ENCODE peak calls at places on chromosomes 2 and 18, in seven cellular contexts. One of them, this sample, is unnamed.

GRCh38 chr2:40281021-40281940 is 170.6 kb downstream of the SLC8A1 start:
- DNase-seq in Daoy: peak
- DNase-seq in stimulated activated CD4-positive, alpha-beta T cell treated with anti-CD3 and anti-CD28 coated beads, Interleukin-1b, Interleukin-23, amount 100 ng/mL, for 1 hour: no peak
- DNase-seq in occipital lobe: no peak
- DNase-seq in NCI-H2171 treated with DMSO at 0.1 percent for 48 hours: no peak
- DNase-seq in HT-29: no peak
- DNase-seq in fibroblast of mammary gland: peak
- DNase-seq in this sample: no peak

GRCh38 chr2:140392824-140393223 is 1612.6 kb upstream of the NXPH2 start:
- DNase-seq in Daoy: no peak
- DNase-seq in stimulated activated CD4-positive, alpha-beta T cell treated with anti-CD3 and anti-CD28 coated beads, Interleukin-1b, Interleukin-23, amount 100 ng/mL, for 1 hour: no peak
- DNase-seq in occipital lobe: no peak
- DNase-seq in NCI-H2171 treated with DMSO at 0.1 percent for 48 hours: no peak
- DNase-seq in HT-29: no peak
- DNase-seq in fibroblast of mammary gland: peak
- DNase-seq in this sample: no peak

GRCh38 chr18:34631567-34631966 is 78.5 kb upstream of the DTNA start:
- DNase-seq in Daoy: no peak
- DNase-seq in stimulated activated CD4-positive, alpha-beta T cell treated with anti-CD3 and anti-CD28 coated beads, Interleukin-1b, Interleukin-23, amount 100 ng/mL, for 1 hour: no peak
- DNase-seq in occipital lobe: no peak
- DNase-seq in NCI-H2171 treated with DMSO at 0.1 percent for 48 hours: no peak
- DNase-seq in HT-29: no peak
- DNase-seq in fibroblast of mammary gland: no peak
- DNase-seq in this sample: no peak

GRCh38 chr2:172348555-172349288 is 78.7 kb upstream of the ITGA6 start:
- DNase-seq in Daoy: no peak
- DNase-seq in stimulated activated CD4-positive, alpha-beta T cell treated with anti-CD3 and anti-CD28 coated beads, Interleukin-1b, Interleukin-23, amount 100 ng/mL, for 1 hour: no peak
- DNase-seq in occipital lobe: no peak
- DNase-seq in NCI-H2171 treated with DMSO at 0.1 percent for 48 hours: no peak
- DNase-seq in HT-29: peak
- DNase-seq in fibroblast of mammary gland: no peak
- DNase-seq in this sample: no peak

GRCh38 chr2:239444626-239445625 is 44.1 kb upstream of the HDAC4 start:
- DNase-seq in Daoy: no peak
- DNase-seq in stimulated activated CD4-positive, alpha-beta T cell treated with anti-CD3 and anti-CD28 coated beads, Interleukin-1b, Interleukin-23, amount 100 ng/mL, for 1 hour: no peak
- DNase-seq in occipital lobe: peak
- DNase-seq in NCI-H2171 treated with DMSO at 0.1 percent for 48 hours: no peak
- DNase-seq in HT-29: peak
- DNase-seq in fibroblast of mammary gland: peak
- DNase-seq in this sample: no peak

GRCh38 chr2:47907097-47907781 is 941 bp upstream of the FBXO11 start:
- DNase-seq in Daoy: peak
- DNase-seq in stimulated activated CD4-positive, alpha-beta T cell treated with anti-CD3 and anti-CD28 coated beads, Interleukin-1b, Interleukin-23, amount 100 ng/mL, for 1 hour: peak
- DNase-seq in occipital lobe: no peak
- DNase-seq in NCI-H2171 treated with DMSO at 0.1 percent for 48 hours: no peak
- DNase-seq in HT-29: peak
- DNase-seq in fibroblast of mammary gland: no peak
- DNase-seq in this sample: peak

GRCh38 chr2:16506366-16506765 is 159.3 kb downstream of the CYRIA start:
- DNase-seq in Daoy: no peak
- DNase-seq in stimulated activated CD4-positive, alpha-beta T cell treated with anti-CD3 and anti-CD28 coated beads, Interleukin-1b, Interleukin-23, amount 100 ng/mL, for 1 hour: no peak
- DNase-seq in occipital lobe: no peak
- DNase-seq in NCI-H2171 treated with DMSO at 0.1 percent for 48 hours: no peak
- DNase-seq in HT-29: no peak
- DNase-seq in fibroblast of mammary gland: no peak
- DNase-seq in this sample: no peak

GRCh38 chr2:133044556-133044955 is 374.6 kb upstream of the LYPD1 start:
- DNase-seq in Daoy: no peak
- DNase-seq in stimulated activated CD4-positive, alpha-beta T cell treated with anti-CD3 and anti-CD28 coated beads, Interleukin-1b, Interleukin-23, amount 100 ng/mL, for 1 hour: no peak
- DNase-seq in occipital lobe: no peak
- DNase-seq in NCI-H2171 treated with DMSO at 0.1 percent for 48 hours: peak
- DNase-seq in HT-29: no peak
- DNase-seq in fibroblast of mammary gland: no peak
- DNase-seq in this sample: no peak

GRCh38 chr2:144268036-144268678 is 251.8 kb downstream of the ZEB2 start:
- DNase-seq in Daoy: no peak
- DNase-seq in stimulated activated CD4-positive, alpha-beta T cell treated with anti-CD3 and anti-CD28 coated beads, Interleukin-1b, Interleukin-23, amount 100 ng/mL, for 1 hour: no peak
- DNase-seq in occipital lobe: no peak
- DNase-seq in NCI-H2171 treated with DMSO at 0.1 percent for 48 hours: no peak
- DNase-seq in HT-29: no peak
- DNase-seq in fibroblast of mammary gland: no peak
- DNase-seq in this sample: no peak

GRCh38 chr2:133264951-133265949 is 303.0 kb downstream of the NCKAP5 start:
- DNase-seq in Daoy: peak
- DNase-seq in stimulated activated CD4-positive, alpha-beta T cell treated with anti-CD3 and anti-CD28 coated beads, Interleukin-1b, Interleukin-23, amount 100 ng/mL, for 1 hour: no peak
- DNase-seq in occipital lobe: peak
- DNase-seq in NCI-H2171 treated with DMSO at 0.1 percent for 48 hours: no peak
- DNase-seq in HT-29: no peak
- DNase-seq in fibroblast of mammary gland: no peak
- DNase-seq in this sample: no peak

GRCh38 chr18:46541626-46542189 is 115.3 kb downstream of the LOXHD1 start:
- DNase-seq in Daoy: no peak
- DNase-seq in stimulated activated CD4-positive, alpha-beta T cell treated with anti-CD3 and anti-CD28 coated beads, Interleukin-1b, Interleukin-23, amount 100 ng/mL, for 1 hour: no peak
- DNase-seq in occipital lobe: no peak
- DNase-seq in NCI-H2171 treated with DMSO at 0.1 percent for 48 hours: no peak
- DNase-seq in HT-29: no peak
- DNase-seq in fibroblast of mammary gland: no peak
- DNase-seq in this sample: no peak

GRCh38 chr2:236587861-236588495 is 18.4 kb downstream of the ACKR3 start:
- DNase-seq in Daoy: no peak
- DNase-seq in stimulated activated CD4-positive, alpha-beta T cell treated with anti-CD3 and anti-CD28 coated beads, Interleukin-1b, Interleukin-23, amount 100 ng/mL, for 1 hour: no peak
- DNase-seq in occipital lobe: no peak
- DNase-seq in NCI-H2171 treated with DMSO at 0.1 percent for 48 hours: no peak
- DNase-seq in HT-29: no peak
- DNase-seq in fibroblast of mammary gland: no peak
- DNase-seq in this sample: no peak

This sample was measured in effector CD4-positive, alpha-beta T cell.